ENCODE peak calls at places on chromosome 9, in eight cellular contexts. I is stimulated activated CD4-positive, alpha-beta T cell treated with anti-CD3 and anti-CD28 coated beads, Interleukin-2, amount 100 ng/mL, for 4 hours; Q is activated CD8-positive, alpha-beta memory T cell treated with anti-CD3 and anti-CD28 coated beads for 4 hours; N is tibial artery; Y is NCI-H1930; C is activated T-cell treated with anti-CD3 and anti-CD28 coated beads for 1 hour; U is amniotic stem cell; M is activated CD4-positive, CD25-positive, alpha-beta regulatory T cell. J is an unnamed sample.

GRCh38 chr9:4739587-4740372 is 1.2 kb downstream of the AK3 start:
- DNase-seq in I (no peak), Q (no peak), N (no peak), Y (no peak), C (no peak), U (no peak), M (no peak), J (no peak)

GRCh38 chr9:136496801-136497620 is 14.2 kb upstream of the SEC16A start:
- DNase-seq in I (no peak), Q (no peak), N (no peak), Y (no peak), C (no peak), U (no peak), M (no peak), J (no peak)

GRCh38 chr9:116550728-116551436 is 136.2 kb upstream of the TRIM32 start:
- DNase-seq in I (no peak), Q (no peak), N (no peak), Y (no peak), C (no peak), U (peak; percentile 19), M (no peak), J (no peak)

GRCh38 chr9:784202-784601 is 57.3 kb upstream of the DMRT1 start:
- DNase-seq in I (no peak), Q (no peak), N (no peak), Y (no peak), C (no peak), U (no peak), M (no peak), J (no peak)

GRCh38 chr9:18142964-18143363 is 331.0 kb upstream of the ADAMTSL1 start:
- DNase-seq in I (no peak), Q (no peak), N (no peak), Y (no peak), C (no peak), U (no peak), M (no peak), J (no peak)

GRCh38 chr9:107588393-107588792 is 98.8 kb upstream of the KLF4 start:
- DNase-seq in I (no peak), Q (no peak), N (no peak), Y (no peak), C (no peak), U (no peak), M (no peak), J (no peak)

GRCh38 chr9:132977626-132978450 is 656 bp upstream of the GFI1B start:
- DNase-seq in I (peak; percentile 40), Q (peak; percentile 47), N (peak; percentile 39), Y (peak; percentile 18), C (peak; percentile 64), U (no peak), M (peak; percentile 65), J (peak; percentile 69)

GRCh38 chr9:113515862-113516261 is 52.3 kb downstream of the RGS3 start:
- DNase-seq in I (no peak), Q (no peak), N (no peak), Y (no peak), C (no peak), U (no peak), M (no peak), J (no peak)

GRCh38 chr9:74630228-74630627 is 133.1 kb downstream of the RORB start:
- DNase-seq in I (no peak), Q (no peak), N (no peak), Y (no peak), C (no peak), U (no peak), M (no peak), J (no peak)

GRCh38 chr9:122261469-122261881 is 3.2 kb downstream of the RBM18 start:
- DNase-seq in I (no peak), Q (no peak), N (peak; percentile 67), Y (no peak), C (no peak), U (no peak), M (no peak), J (no peak)

GRCh38 chr9:87089963-87090362 is 142.7 kb upstream of the GAS1 start:
- DNase-seq in I (no peak), Q (no peak), N (no peak), Y (no peak), C (no peak), U (no peak), M (no peak), J (no peak)

GRCh38 chr9:111965566-111966019 is 69.0 kb downstream of the UGCG start:
- DNase-seq in I (no peak), Q (no peak), N (no peak), Y (no peak), C (no peak), U (peak; percentile 70), M (no peak), J (no peak)

GRCh38 chr9:134930404-134930803 is 12.7 kb upstream of the FCN1 start:
- DNase-seq in I (no peak), Q (no peak), N (no peak), Y (no peak), C (no peak), U (no peak), M (no peak), J (no peak)

GRCh38 chr9:36137392-36138004 is 965 bp downstream of the GLIPR2 start:
- DNase-seq in I (no peak), Q (no peak), N (no peak), Y (no peak), C (no peak), U (no peak), M (no peak), J (no peak)

GRCh38 chr9:91161465-91162275 is 200.0 kb downstream of the AUH start:
- DNase-seq in I (no peak), Q (no peak), N (no peak), Y (no peak), C (no peak), U (no peak), M (no peak), J (no peak)

GRCh38 chr9:88528356-88528755 is 6.6 kb upstream of the NXNL2 start:
- DNase-seq in I (no peak), Q (no peak), N (no peak), Y (no peak), C (no peak), U (no peak), M (no peak), J (no peak)

GRCh38 chr9:105118646-105119045 is 125.8 kb upstream of the SLC44A1 start:
- DNase-seq in I (no peak), Q (no peak), N (no peak), Y (no peak), C (no peak), U (no peak), M (no peak), J (no peak)

GRCh38 chr9:106878943-106879916 is 16.3 kb downstream of the ZNF462 start:
- DNase-seq in I (no peak), Q (no peak), N (no peak), Y (peak; percentile 52), C (no peak), U (no peak), M (no peak), J (no peak)

GRCh38 chr9:77927265-77927664 is 104.3 kb downstream of the GNAQ start:
- DNase-seq in I (no peak), Q (no peak), N (no peak), Y (no peak), C (no peak), U (no peak), M (no peak), J (no peak)

GRCh38 chr9:92716557-92716956 is 46.6 kb upstream of the IPPK start:
- DNase-seq in I (peak; percentile 71), Q (peak; percentile 61), N (peak; percentile 50), Y (peak; percentile 29), C (peak; percentile 90), U (no peak), M (peak; percentile 87), J (peak; percentile 87)

GRCh38 chr9:114004221-114004716 is 73.8 kb downstream of the AMBP start:
- DNase-seq in I (no peak), Q (no peak), N (peak; percentile 82), Y (no peak), C (no peak), U (no peak), M (no peak), J (peak; percentile 1)

GRCh38 chr9:83166369-83166768 is 103.4 kb upstream of the RASEF start:
- DNase-seq in I (no peak), Q (no peak), N (no peak), Y (no peak), C (no peak), U (no peak), M (no peak), J (no peak)

GRCh38 chr9:105290401-105290800 is 46.0 kb downstream of the SLC44A1 start:
- DNase-seq in I (no peak), Q (no peak), N (no peak), Y (no peak), C (no peak), U (no peak), M (no peak), J (no peak)

GRCh38 chr9:522658-523057 is 308.0 kb downstream of the DOCK8 start:
- DNase-seq in I (no peak), Q (no peak), N (no peak), Y (no peak), C (no peak), U (no peak), M (no peak), J (no peak)

GRCh38 chr9:70411930-70412677 is 2.4 kb downstream of the KLF9 start:
- DNase-seq in I (peak; percentile 60), Q (peak; percentile 47), N (peak; percentile 79), Y (no peak), C (peak; percentile 64), U (peak; percentile 44), M (peak; percentile 43), J (peak; percentile 66)

GRCh38 chr9:92686954-92687353 is 17.0 kb upstream of the IPPK start:
- DNase-seq in I (no peak), Q (no peak), N (no peak), Y (no peak), C (no peak), U (no peak), M (no peak), J (no peak)

GRCh38 chr9:133643362-133643755 is 7.2 kb downstream of the DBH start:
- DNase-seq in I (no peak), Q (no peak), N (no peak), Y (no peak), C (no peak), U (no peak), M (no peak), J (no peak)

GRCh38 chr9:127463891-127464290 is 12.6 kb downstream of the LRSAM1 start:
- DNase-seq in I (no peak), Q (no peak), N (no peak), Y (no peak), C (no peak), U (no peak), M (no peak), J (no peak)

GRCh38 chr9:92440751-92441046 is 16.4 kb upstream of the OMD start:
- DNase-seq in I (no peak), Q (no peak), N (no peak), Y (no peak), C (no peak), U (no peak), M (no peak), J (no peak)

GRCh38 chr9:133280387-133280786 is 5.4 kb upstream of the ABO start:
- DNase-seq in I (no peak), Q (no peak), N (no peak), Y (no peak), C (no peak), U (no peak), M (no peak), J (no peak)

GRCh38 chr9:135857371-135857786 is 50.0 kb downstream of the CAMSAP1 start:
- DNase-seq in I (no peak), Q (no peak), N (no peak), Y (no peak), C (no peak), U (no peak), M (no peak), J (no peak)

GRCh38 chr9:18393340-18394130 is 80.4 kb upstream of the ADAMTSL1 start:
- DNase-seq in I (no peak), Q (no peak), N (peak; percentile 27), Y (peak; percentile 91), C (no peak), U (peak; percentile 58), M (no peak), J (no peak)

GRCh38 chr9:93724852-93725251 is 148.5 kb downstream of the PHF2 start:
- DNase-seq in I (no peak), Q (no peak), N (no peak), Y (no peak), C (no peak), U (no peak), M (no peak), J (no peak)